ENCODE peak calls at places on chromosomes 3 and 15, in seven cellular contexts. One of them, this sample, is unnamed.

GRCh38 chr3:170692720-170693119 is 106.8 kb upstream of the SLC7A14 start:
- DNase-seq in H1: no peak
- DNase-seq in tibial nerve: no peak
- DNase-seq in small intestine: no peak
- DNase-seq in cardiac muscle cell: no peak
- DNase-seq in mammary epithelial cell: peak; percentile 77
- DNase-seq in GM23248: peak; percentile 33
- DNase-seq in this sample: no peak

GRCh38 chr15:72846027-72846426 is 62.5 kb upstream of the ADPGK start:
- DNase-seq in H1: no peak
- DNase-seq in cardiac muscle cell: no peak
- DNase-seq in GM23248: peak; percentile 68
- DNase-seq in small intestine: no peak
- DNase-seq in tibial nerve: no peak
- DNase-seq in mammary epithelial cell: no peak
- DNase-seq in this sample: no peak

GRCh38 chr15:80689297-80689696 is 5.8 kb upstream of the ABHD17C start:
- DNase-seq in small intestine: no peak
- DNase-seq in mammary epithelial cell: no peak
- DNase-seq in H1: no peak
- DNase-seq in tibial nerve: no peak
- DNase-seq in GM23248: no peak
- DNase-seq in cardiac muscle cell: no peak
- DNase-seq in this sample: no peak

GRCh38 chr3:56525291-56525690 is 31.7 kb upstream of the CCDC66 start:
- DNase-seq in tibial nerve: no peak
- DNase-seq in cardiac muscle cell: no peak
- DNase-seq in H1: no peak
- DNase-seq in small intestine: no peak
- DNase-seq in GM23248: no peak
- DNase-seq in mammary epithelial cell: no peak
- DNase-seq in this sample: no peak

GRCh38 chr15:64010719-64011118 is 35.6 kb downstream of the DAPK2 start:
- DNase-seq in tibial nerve: no peak
- DNase-seq in mammary epithelial cell: peak; percentile 95
- DNase-seq in H1: no peak
- DNase-seq in cardiac muscle cell: no peak
- DNase-seq in small intestine: peak; percentile 80
- DNase-seq in GM23248: peak; percentile 93
- DNase-seq in this sample: peak; percentile 63

GRCh38 chr3:188863999-188864406 is 307.8 kb upstream of the TPRG1 start:
- DNase-seq in tibial nerve: no peak
- DNase-seq in mammary epithelial cell: no peak
- DNase-seq in GM23248: peak; percentile 79
- DNase-seq in small intestine: no peak
- DNase-seq in H1: no peak
- DNase-seq in cardiac muscle cell: no peak
- DNase-seq in this sample: no peak

GRCh38 chr3:100537646-100538338 is 45.4 kb downstream of the TMEM45A start:
- DNase-seq in tibial nerve: no peak
- DNase-seq in cardiac muscle cell: no peak
- DNase-seq in small intestine: no peak
- DNase-seq in GM23248: no peak
- DNase-seq in H1: no peak
- DNase-seq in mammary epithelial cell: peak; percentile 73
- DNase-seq in this sample: no peak

GRCh38 chr3:129794319-129795201 is 99.0 kb downstream of the TMCC1 start:
- DNase-seq in mammary epithelial cell: peak; percentile 97
- DNase-seq in tibial nerve: no peak
- DNase-seq in H1: peak; percentile 83
- DNase-seq in cardiac muscle cell: peak; percentile 49
- DNase-seq in GM23248: peak; percentile 53
- DNase-seq in small intestine: peak; percentile 70
- DNase-seq in this sample: peak; percentile 22

GRCh38 chr3:23202203-23202920 is 765 bp upstream of the UBE2E2 start:
- DNase-seq in mammary epithelial cell: peak; percentile 27
- DNase-seq in H1: no peak
- DNase-seq in small intestine: peak; percentile 20
- DNase-seq in cardiac muscle cell: no peak
- DNase-seq in GM23248: peak; percentile 62
- DNase-seq in tibial nerve: peak; percentile 29
- DNase-seq in this sample: no peak

GRCh38 chr15:65259367-65259781 is 27.3 kb downstream of the PARP16 start:
- DNase-seq in cardiac muscle cell: no peak
- DNase-seq in mammary epithelial cell: no peak
- DNase-seq in tibial nerve: no peak
- DNase-seq in H1: no peak
- DNase-seq in GM23248: peak; percentile 44
- DNase-seq in small intestine: no peak
- DNase-seq in this sample: peak; percentile 49

GRCh38 chr3:14371573-14372474 is 30.6 kb upstream of the SLC6A6 start:
- DNase-seq in small intestine: peak; percentile 98
- DNase-seq in tibial nerve: peak; percentile 46
- DNase-seq in mammary epithelial cell: peak; percentile 52
- DNase-seq in GM23248: peak; percentile 82
- DNase-seq in H1: no peak
- DNase-seq in cardiac muscle cell: peak; percentile 96
- DNase-seq in this sample: peak; percentile 89

GRCh38 chr15:67187351-67187854 is 67.1 kb downstream of the AAGAB start:
- DNase-seq in GM23248: peak; percentile 59
- DNase-seq in tibial nerve: no peak
- DNase-seq in cardiac muscle cell: no peak
- DNase-seq in mammary epithelial cell: no peak
- DNase-seq in small intestine: no peak
- DNase-seq in H1: no peak
- DNase-seq in this sample: no peak

GRCh38 chr3:2517479-2518188 is 419.0 kb downstream of the CNTN4 start:
- DNase-seq in cardiac muscle cell: no peak
- DNase-seq in small intestine: no peak
- DNase-seq in mammary epithelial cell: no peak
- DNase-seq in tibial nerve: no peak
- DNase-seq in GM23248: no peak
- DNase-seq in H1: no peak
- DNase-seq in this sample: no peak

GRCh38 chr3:46965151-46965550 is 11.4 kb downstream of the CCDC12 start:
- DNase-seq in H1: no peak
- DNase-seq in mammary epithelial cell: no peak
- DNase-seq in small intestine: no peak
- DNase-seq in tibial nerve: no peak
- DNase-seq in cardiac muscle cell: no peak
- DNase-seq in GM23248: no peak
- DNase-seq in this sample: no peak

GRCh38 chr3:114899186-114899931 is 247.7 kb downstream of the ZBTB20 start:
- DNase-seq in cardiac muscle cell: peak; percentile 11
- DNase-seq in tibial nerve: no peak
- DNase-seq in small intestine: peak; percentile 48
- DNase-seq in H1: no peak
- DNase-seq in mammary epithelial cell: peak; percentile 2
- DNase-seq in GM23248: no peak
- DNase-seq in this sample: no peak

DNA sequence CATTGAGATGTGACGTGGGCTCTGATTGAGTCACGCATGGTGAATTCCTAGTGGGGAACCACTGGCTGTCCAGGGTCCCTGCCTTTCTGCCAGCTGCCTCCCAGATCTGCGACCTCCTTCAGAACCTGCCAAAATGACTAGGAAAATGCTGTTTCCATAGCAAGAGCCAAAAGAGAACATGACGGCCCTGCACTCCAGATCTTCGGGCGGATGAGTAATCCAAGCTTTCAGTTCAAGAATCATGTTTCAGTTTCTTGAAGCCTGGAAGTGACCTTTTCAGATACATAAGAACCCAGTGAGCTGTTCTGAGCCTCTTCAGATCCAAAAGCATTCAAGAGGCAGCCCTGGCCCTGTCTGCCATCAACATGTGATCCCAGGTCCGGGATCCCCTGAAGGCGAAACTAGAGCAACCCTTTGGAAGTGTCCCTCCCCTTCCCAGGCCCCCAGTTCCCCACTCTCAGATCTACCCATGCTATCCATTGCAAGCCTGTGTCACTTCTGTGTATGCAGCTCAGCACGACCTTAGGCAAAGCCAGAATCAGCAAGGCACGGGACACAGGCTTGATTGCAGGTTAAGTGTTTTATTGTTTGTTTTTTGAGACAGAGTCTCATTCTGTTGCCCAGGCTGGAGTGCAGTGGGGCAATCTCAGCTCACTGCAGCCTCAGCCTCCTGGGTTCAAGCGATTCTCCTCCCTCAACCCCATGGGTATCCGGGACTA is 19.7 kb downstream of the ANKRD63 start:
- DNase-seq in mammary epithelial cell: no peak
- DNase-seq in GM23248: peak; percentile 82
- DNase-seq in H1: no peak
- DNase-seq in small intestine: no peak
- DNase-seq in tibial nerve: no peak
- DNase-seq in cardiac muscle cell: no peak
- DNase-seq in this sample: no peak
- H3K4me3 ChIP-seq in mammary epithelial cell: no peak overlapping the region
- H3K4me3 ChIP-seq in GM23248: no peak overlapping the region
- H3K4me3 ChIP-seq in H1: no peak overlapping the region
- H3K4me3 ChIP-seq in small intestine: no peak overlapping the region
- H3K4me3 ChIP-seq in tibial nerve: no peak overlapping the region
- H3K4me3 ChIP-seq in cardiac muscle cell: no peak overlapping the region
- H3K4me3 ChIP-seq in this sample: no peak overlapping the region

GRCh38 chr15:85440451-85440850 is 60.0 kb downstream of the AKAP13 start:
- DNase-seq in cardiac muscle cell: no peak
- DNase-seq in GM23248: no peak
- DNase-seq in small intestine: no peak
- DNase-seq in mammary epithelial cell: peak; percentile 45
- DNase-seq in H1: no peak
- DNase-seq in tibial nerve: no peak
- DNase-seq in this sample: no peak
- H3K27ac ChIP-seq in cardiac muscle cell: peak overlapping the region; percentile 48
- H3K27ac ChIP-seq in GM23248: no peak overlapping the region
- H3K27ac ChIP-seq in small intestine: no peak overlapping the region
- H3K27ac ChIP-seq in mammary epithelial cell: peak overlapping the region; percentile 29
- H3K27ac ChIP-seq in H1: no peak overlapping the region
- H3K27ac ChIP-seq in tibial nerve: no peak overlapping the region
- H3K27ac ChIP-seq in this sample: peak overlapping the region; percentile 59

GRCh38 chr15:75823860-75824613 is 19.2 kb upstream of the UBE2Q2 start:
- DNase-seq in H1: no peak
- DNase-seq in cardiac muscle cell: no peak
- DNase-seq in GM23248: no peak
- DNase-seq in small intestine: peak; percentile 17
- DNase-seq in tibial nerve: no peak
- DNase-seq in mammary epithelial cell: no peak
- DNase-seq in this sample: no peak

GRCh38 chr15:75821946-75822345 is 21.3 kb upstream of the UBE2Q2 start:
- DNase-seq in H1: no peak
- DNase-seq in mammary epithelial cell: peak; percentile 32
- DNase-seq in tibial nerve: no peak
- DNase-seq in small intestine: no peak
- DNase-seq in cardiac muscle cell: no peak
- DNase-seq in GM23248: no peak
- DNase-seq in this sample: no peak

GRCh38 chr15:75820206-75820605 is 23.0 kb upstream of the UBE2Q2 start:
- DNase-seq in GM23248: no peak
- DNase-seq in tibial nerve: no peak
- DNase-seq in H1: no peak
- DNase-seq in mammary epithelial cell: no peak
- DNase-seq in cardiac muscle cell: no peak
- DNase-seq in small intestine: no peak
- DNase-seq in this sample: no peak

GRCh38 chr15:75827691-75828090 is 15.6 kb upstream of the UBE2Q2 start:
- DNase-seq in GM23248: no peak
- DNase-seq in cardiac muscle cell: no peak
- DNase-seq in small intestine: no peak
- DNase-seq in H1: no peak
- DNase-seq in tibial nerve: no peak
- DNase-seq in mammary epithelial cell: peak; percentile 86
- DNase-seq in this sample: no peak

DNA sequence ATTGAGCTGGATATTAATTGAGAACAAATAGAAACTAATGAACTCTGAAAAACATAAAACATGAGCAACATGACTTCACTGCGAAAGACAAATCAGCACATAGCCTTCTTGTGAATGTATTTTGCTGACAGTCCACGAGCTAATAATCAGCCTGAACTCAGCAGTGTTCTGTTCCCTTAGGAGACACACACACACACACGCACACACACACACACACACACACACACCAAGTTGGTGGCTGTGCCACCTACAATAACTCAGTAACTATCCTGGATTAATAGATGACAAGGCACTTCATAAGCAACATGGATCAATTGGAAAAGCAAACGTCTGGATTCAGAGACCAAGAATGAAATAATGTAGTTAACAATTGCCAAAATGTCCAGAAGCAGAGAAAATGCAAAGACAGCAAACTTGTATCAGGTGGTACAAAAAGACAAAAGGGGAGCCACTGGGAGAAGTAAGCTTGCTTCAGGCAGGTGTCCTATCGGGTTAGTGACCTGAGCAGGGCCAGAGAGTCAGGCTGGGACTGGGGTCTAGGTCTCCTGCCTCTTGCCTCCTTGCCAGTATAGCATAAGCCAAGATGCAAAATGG is 20.5 kb upstream of the UBE2Q2 start:
- DNase-seq in GM23248: no peak
- DNase-seq in mammary epithelial cell: no peak
- DNase-seq in H1: no peak
- DNase-seq in small intestine: no peak
- DNase-seq in cardiac muscle cell: no peak
- DNase-seq in tibial nerve: no peak
- DNase-seq in this sample: no peak
- H3K4me3 ChIP-seq in GM23248: no peak overlapping the region
- H3K4me3 ChIP-seq in mammary epithelial cell: no peak overlapping the region
- H3K4me3 ChIP-seq in H1: no peak overlapping the region
- H3K4me3 ChIP-seq in small intestine: no peak overlapping the region
- H3K4me3 ChIP-seq in cardiac muscle cell: no peak overlapping the region
- H3K4me3 ChIP-seq in tibial nerve: no peak overlapping the region
- H3K4me3 ChIP-seq in this sample: no peak overlapping the region

GRCh38 chr15:69603369-69604049 is 150.9 kb downstream of the RPLP1 start:
- DNase-seq in mammary epithelial cell: no peak
- DNase-seq in cardiac muscle cell: no peak
- DNase-seq in H1: no peak
- DNase-seq in tibial nerve: no peak
- DNase-seq in small intestine: no peak
- DNase-seq in GM23248: no peak
- DNase-seq in this sample: no peak

GRCh38 chr15:69602921-69603320 is 150.3 kb downstream of the RPLP1 start:
- DNase-seq in cardiac muscle cell: no peak
- DNase-seq in tibial nerve: no peak
- DNase-seq in GM23248: peak; percentile 24
- DNase-seq in mammary epithelial cell: no peak
- DNase-seq in H1: no peak
- DNase-seq in small intestine: no peak
- DNase-seq in this sample: no peak

GRCh38 chr15:69607101-69607500 is 154.5 kb downstream of the RPLP1 start:
- DNase-seq in mammary epithelial cell: no peak
- DNase-seq in cardiac muscle cell: no peak
- DNase-seq in small intestine: no peak
- DNase-seq in H1: no peak
- DNase-seq in tibial nerve: no peak
- DNase-seq in GM23248: no peak
- DNase-seq in this sample: no peak

GRCh38 chr15:69602095-69602494 is 149.5 kb downstream of the RPLP1 start:
- DNase-seq in H1: no peak
- DNase-seq in mammary epithelial cell: no peak
- DNase-seq in cardiac muscle cell: no peak
- DNase-seq in small intestine: no peak
- DNase-seq in tibial nerve: no peak
- DNase-seq in GM23248: no peak
- DNase-seq in this sample: no peak

DNA sequence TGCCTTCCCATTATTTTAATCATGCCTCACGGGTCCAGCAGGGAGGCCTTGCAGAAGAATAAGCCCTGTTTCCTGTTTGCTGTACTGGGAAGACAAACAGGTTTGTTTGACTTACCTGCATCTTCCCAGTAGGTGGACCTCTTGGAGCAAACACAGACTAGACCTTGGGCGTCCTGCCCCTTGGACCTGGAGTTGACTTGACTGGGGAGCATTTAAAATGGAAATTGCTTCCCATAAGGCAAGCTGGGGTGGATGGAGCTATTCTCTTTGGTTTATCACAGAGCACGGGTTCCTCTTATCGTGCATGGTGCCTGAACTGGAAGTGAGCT is 151.4 kb downstream of the RPLP1 start:
- DNase-seq in H1: no peak
- DNase-seq in mammary epithelial cell: peak; percentile 21
- DNase-seq in tibial nerve: no peak
- DNase-seq in small intestine: peak; percentile 85
- DNase-seq in cardiac muscle cell: no peak
- DNase-seq in GM23248: no peak
- DNase-seq in this sample: no peak
- H3K27ac ChIP-seq in H1: no peak overlapping the region
- H3K27ac ChIP-seq in mammary epithelial cell: no peak overlapping the region
- H3K27ac ChIP-seq in tibial nerve: no peak overlapping the region
- H3K27ac ChIP-seq in small intestine: no peak overlapping the region
- H3K27ac ChIP-seq in cardiac muscle cell: no peak overlapping the region
- H3K27ac ChIP-seq in GM23248: no peak overlapping the region
- H3K27ac ChIP-seq in this sample: no peak overlapping the region

This sample was measured in left ventricle myocardium inferior.